ENCODE peak calls at places on chromosomes 6 and 20, in seven cellular contexts. K is dermis blood vessel endothelial cell, H is AG04450, O is right cardiac atrium, U is Daoy, A is amygdala, F is psoas muscle. E is an unnamed sample.
A peak's percentile ranks its signal among the peaks of the same experiment; 100 is the strongest.

GRCh38 chr6:136860043-136860442 is 37.7 kb downstream of the PEX7 start:
- DNase-seq in O (no peak), U (no peak), H (no peak), K (peak; percentile 3), F (no peak), A (no peak), E (no peak)

GRCh38 chr6:131331146-131331545 is 195.9 kb downstream of the AKAP7 start:
- DNase-seq in F (no peak), A (no peak), U (no peak), H (no peak), O (no peak), K (no peak), E (no peak)

GRCh38 chr20:59399426-59400099 is 99.2 kb downstream of the EDN3 start:
- DNase-seq in A (no peak), K (no peak), H (no peak), F (no peak), O (no peak), U (no peak), E (no peak)

GRCh38 chr6:97195117-97195516 is 87.9 kb downstream of the MMS22L start:
- DNase-seq in O (no peak), H (no peak), A (no peak), F (no peak), U (peak; percentile 1), K (peak; percentile 33), E (no peak)

GRCh38 chr6:86192123-86192522 is 549.4 kb upstream of the SYNCRIP start:
- DNase-seq in K (peak; percentile 11), U (no peak), F (no peak), A (no peak), O (no peak), H (no peak), E (no peak)

GRCh38 chr6:71181565-71181964 is 107.0 kb upstream of the OGFRL1 start:
- DNase-seq in A (no peak), H (peak; percentile 71), U (peak; percentile 79), F (no peak), O (no peak), K (no peak), E (no peak)

GRCh38 chr6:158158748-158159147 is 9.3 kb downstream of the SERAC1 start:
- DNase-seq in O (no peak), A (no peak), K (no peak), U (no peak), H (no peak), F (no peak), E (no peak)

GRCh38 chr6:118722820-118723526 is 71.6 kb upstream of the CEP85L start:
- DNase-seq in H (no peak), O (no peak), A (no peak), K (no peak), U (peak; percentile 31), F (no peak), E (no peak)

E was measured in GM12878.